ENCODE peak calls at places on chromosome 16, in ten cellular contexts. R is GM23248; E is fibroblast of lung; H is CD8-positive, alpha-beta memory T cell; Y is heart right ventricle; W is cardiac muscle cell; D is K562; K is PC-3; U is keratinocyte; Q is psoas muscle. O is an unnamed sample.

GRCh38 chr16:1221628-1222552 is 3.2 kb downstream of the TPSG1 start:
- DNase-seq in R (no peak), E (no peak), H (no peak), Y (no peak), W (no peak), D (no peak), K (no peak), U (no peak), Q (no peak), O (no peak)

GRCh38 chr16:23433261-23433920 is 19.6 kb downstream of the COG7 start:
- DNase-seq in R (no peak), E (no peak), H (no peak), Y (no peak), W (no peak), D (no peak), K (no peak), U (no peak), Q (no peak), O (no peak)

GRCh38 chr16:79997257-79997656 is 396.7 kb upstream of the MAF start:
- DNase-seq in R (peak; percentile 52), E (peak; percentile 10), H (no peak), Y (no peak), W (peak; percentile 32), D (peak; percentile 64), K (no peak), U (no peak), Q (no peak), O (no peak)

GRCh38 chr16:85172465-85173071 is 60.3 kb upstream of the CIBAR2 start:
- DNase-seq in R (peak; percentile 74), E (peak; percentile 49), H (no peak), Y (peak; percentile 47), W (peak; percentile 60), D (peak; percentile 53), K (peak; percentile 69), U (no peak), Q (no peak), O (peak; percentile 53)

GRCh38 chr16:70302745-70303144 is 3.8 kb downstream of the DDX19B start:
- DNase-seq in R (no peak), E (no peak), H (no peak), Y (no peak), W (no peak), D (no peak), K (peak; percentile 48), U (no peak), Q (no peak), O (no peak)

GRCh38 chr16:3065742-3066439 is 451 bp downstream of the IL32 start:
- DNase-seq in R (no peak), E (no peak), H (no peak), Y (no peak), W (no peak), D (no peak), K (no peak), U (no peak), Q (no peak), O (peak; percentile 37)

GRCh38 chr16:24834459-24835335 is 11.1 kb upstream of the SLC5A11 start:
- DNase-seq in R (peak; percentile 58), E (peak; percentile 64), H (no peak), Y (no peak), W (peak; percentile 54), D (peak; percentile 73), K (peak; percentile 63), U (no peak), Q (no peak), O (peak; percentile 88)

GRCh38 chr16:22624038-22624656 is 113.5 kb downstream of the NPIPB5 start:
- DNase-seq in R (no peak), E (no peak), H (no peak), Y (no peak), W (no peak), D (no peak), K (no peak), U (no peak), Q (no peak), O (no peak)

GRCh38 chr16:21302898-21303528 is 24.9 kb upstream of the CRYM start:
- DNase-seq in R (peak; percentile 91), E (peak; percentile 89), H (no peak), Y (no peak), W (no peak), D (peak; percentile 34), K (peak; percentile 69), U (peak; percentile 92), Q (no peak), O (peak; percentile 5)

GRCh38 chr16:10971560-10971961 is 27.2 kb downstream of the CLEC16A start:
- DNase-seq in R (peak; percentile 88), E (peak; percentile 97), H (no peak), Y (no peak), W (peak; percentile 79), D (peak; percentile 59), K (peak; percentile 80), U (peak; percentile 56), Q (no peak), O (peak; percentile 67)
- H3K27ac ChIP-seq in R (no peak overlapping the region), E (peak overlapping the region; percentile 11), H (peak overlapping the region; percentile 27), Y (no peak overlapping the region), W (no peak overlapping the region), D (peak overlapping the region; percentile 63), K (peak overlapping the region; percentile 23), U (no peak overlapping the region), Q (no peak overlapping the region), O (no peak overlapping the region)

GRCh38 chr16:31879937-31880321 is 6.3 kb downstream of the ZNF267 start:
- DNase-seq in R (no peak), E (no peak), H (no peak), Y (no peak), W (no peak), D (no peak), K (no peak), U (no peak), Q (no peak), O (no peak)

GRCh38 chr16:31874354-31875111 is 926 bp downstream of the ZNF267 start:
- DNase-seq in R (peak; percentile 69), E (peak; percentile 47), H (no peak), Y (no peak), W (peak; percentile 25), D (peak; percentile 54), K (peak; percentile 50), U (no peak), Q (no peak), O (peak; percentile 71)

GRCh38 chr16:31877876-31878642 is 4.5 kb downstream of the ZNF267 start:
- DNase-seq in R (no peak), E (no peak), H (no peak), Y (no peak), W (no peak), D (no peak), K (no peak), U (no peak), Q (no peak), O (no peak)

GRCh38 chr16:31875112-31875803 is 1.7 kb downstream of the ZNF267 start:
- DNase-seq in R (peak; percentile 83), E (no peak), H (no peak), Y (no peak), W (no peak), D (peak; percentile 22), K (peak; percentile 27), U (no peak), Q (no peak), O (no peak)

GRCh38 chr16:31876955-31877828 is 3.6 kb downstream of the ZNF267 start:
- DNase-seq in R (peak; percentile 92), E (peak; percentile 86), H (no peak), Y (no peak), W (no peak), D (no peak), K (peak; percentile 80), U (peak; percentile 67), Q (no peak), O (peak; percentile 43)
- H3K9me3 ChIP-seq in R (no peaks in the 10 kb centered on the region), E (no peaks in the 10 kb centered on the region), H (no peaks in the 10 kb centered on the region), Y (no peaks in the 10 kb centered on the region), W (no peaks in the 10 kb centered on the region), D (peaks cover 16% of the 10 kb centered on the region), K (no peaks in the 10 kb centered on the region), U (no peaks in the 10 kb centered on the region), Q (no peaks in the 10 kb centered on the region), O (no peaks in the 10 kb centered on the region)

GRCh38 chr16:11673091-11674000 is 5.1 kb downstream of the SNN start:
- DNase-seq in R (no peak), E (no peak), H (no peak), Y (peak; percentile 56), W (no peak), D (no peak), K (no peak), U (no peak), Q (no peak), O (no peak)

GRCh38 chr16:11672206-11673090 is 4.2 kb downstream of the SNN start:
- DNase-seq in R (no peak), E (no peak), H (no peak), Y (peak; percentile 27), W (no peak), D (no peak), K (no peak), U (no peak), Q (no peak), O (no peak)

GRCh38 chr16:11674818-11675560 is 6.7 kb downstream of the SNN start:
- DNase-seq in R (peak; percentile 44), E (peak; percentile 51), H (no peak), Y (no peak), W (no peak), D (no peak), K (no peak), U (no peak), Q (no peak), O (peak; percentile 58)

GRCh38 chr16:11675561-11676511 is 7.6 kb downstream of the SNN start:
- DNase-seq in R (no peak), E (no peak), H (no peak), Y (peak; percentile 31), W (no peak), D (no peak), K (no peak), U (no peak), Q (peak; percentile 89), O (peak; percentile 97)

DNA sequence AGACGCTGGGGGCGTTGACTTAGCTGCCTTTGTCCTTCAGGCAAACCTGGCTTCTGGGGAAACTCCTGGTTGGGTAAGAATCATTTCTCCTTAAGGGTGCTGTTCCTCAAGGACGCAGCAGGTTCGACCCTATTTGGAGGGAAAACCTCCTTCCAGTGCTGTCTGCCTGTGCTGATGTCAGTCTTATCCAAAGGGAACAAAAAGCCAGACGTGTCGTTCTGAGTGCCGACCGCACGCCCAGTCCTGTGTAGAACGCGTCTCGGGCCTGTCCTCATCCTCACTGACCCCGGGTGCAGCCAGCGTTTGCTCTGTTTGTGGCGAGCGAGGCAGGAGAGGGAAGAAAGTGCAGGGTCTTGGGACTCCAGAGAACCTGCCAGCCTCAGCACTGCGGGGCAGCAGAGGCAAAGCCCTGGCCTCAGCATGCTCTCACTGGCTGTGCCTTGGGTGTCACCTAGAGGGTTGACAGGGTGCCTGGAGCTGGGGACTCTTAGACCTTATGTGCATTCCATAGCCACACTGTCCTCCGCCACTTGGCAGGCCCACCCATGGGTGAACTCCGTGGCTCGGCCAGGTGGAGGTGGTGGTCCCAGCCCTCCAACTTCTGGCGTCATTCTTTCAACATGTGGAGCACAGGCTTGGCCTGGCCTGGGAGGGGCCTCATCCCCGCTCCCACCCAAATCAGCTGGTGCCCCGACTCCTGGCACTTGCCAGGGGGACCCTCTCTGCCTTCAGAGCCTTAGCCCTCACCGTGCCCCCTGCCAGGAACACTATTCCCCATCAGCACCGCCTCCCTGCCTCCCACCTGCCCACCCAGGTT is 6.0 kb downstream of the SNN start:
- DNase-seq in R (no peak), E (no peak), H (no peak), Y (no peak), W (no peak), D (no peak), K (no peak), U (no peak), Q (no peak), O (no peak)
- H3K27ac ChIP-seq in R (no peak overlapping the region), E (no peak overlapping the region), H (no peak overlapping the region), Y (peak overlapping the region; percentile 43), W (peak overlapping the region; percentile 19), D (no peak overlapping the region), K (no peak overlapping the region), U (no peak overlapping the region), Q (peak overlapping the region; percentile 91), O (peak overlapping the region; percentile 69)

GRCh38 chr16:35692824-35693223 is 2233.4 kb downstream of the TP53TG3F start:
- DNase-seq in R (no peak), E (no peak), H (no peak), Y (no peak), W (no peak), D (no peak), K (no peak), U (no peak), Q (no peak), O (no peak)
- H3K9me3 ChIP-seq in R (no peaks in the 10 kb centered on the region), E (no peaks in the 10 kb centered on the region), H (no peaks in the 10 kb centered on the region), Y (peaks cover 47% of the 10 kb centered on the region), W (no peaks in the 10 kb centered on the region), D (no peaks in the 10 kb centered on the region), K (no peaks in the 10 kb centered on the region), U (no peaks in the 10 kb centered on the region), Q (peaks cover 9% of the 10 kb centered on the region), O (peaks cover 3% of the 10 kb centered on the region)